ENCODE peak calls at places on chromosomes 13 and 19, in seven cellular contexts. F is tibial nerve; B is Peyer's patch; K is AG04450; A is CD8-positive, alpha-beta T cell; X is H9; J is neural progenitor cell. Y is an unnamed sample. For H3K27me3, the result is how much of the 10 kb centered on the place peaks cover.

GRCh38 chr19:5686647-5687359 is 3.3 kb upstream of the RPL36 start:
- DNase-seq in A (peak), J (peak), K (peak), B (peak), X (peak), F (peak), Y (peak)

GRCh38 chr13:72166102-72166660 is 299.2 kb upstream of the DACH1 start:
- DNase-seq in F (no peak), X (no peak), B (no peak), A (no peak), K (no peak), J (no peak), Y (no peak)

GRCh38 chr13:40061466-40062450 is 406.3 kb downstream of the COG6 start:
- DNase-seq in J (no peak), F (no peak), B (no peak), X (no peak), K (no peak), A (no peak), Y (no peak)

GRCh38 chr13:102945324-102945815 is 99.5 kb downstream of the ERCC5 start:
- DNase-seq in B (no peak), J (no peak), K (no peak), F (no peak), X (no peak), A (no peak), Y (no peak)

GRCh38 chr13:25375727-25376358 is 4.1 kb downstream of the ATP8A2 start:
- DNase-seq in B (no peak), F (no peak), X (peak), J (peak), A (no peak), K (peak), Y (peak)

GRCh38 chr19:31223805-31224534 is 125.3 kb downstream of the TSHZ3 start:
- DNase-seq in K (peak), F (no peak), A (no peak), B (no peak), X (no peak), J (no peak), Y (no peak)

GRCh38 chr19:9709305-9709704 is 34.4 kb upstream of the ZNF562 start:
- DNase-seq in F (no peak), K (no peak), J (no peak), A (no peak), B (no peak), X (no peak), Y (no peak)

GRCh38 chr19:18364826-18365528 is 21.0 kb upstream of the GDF15 start:
- DNase-seq in J (no peak), X (no peak), F (no peak), K (peak), B (no peak), A (no peak), Y (no peak)

GRCh38 chr19:16088351-16088984 is 12.2 kb downstream of the TPM4 start:
- DNase-seq in K (no peak), B (no peak), F (no peak), X (no peak), J (no peak), A (no peak), Y (no peak)

GRCh38 chr19:4744451-4745170 is 21.0 kb upstream of the DPP9 start:
- DNase-seq in F (no peak), K (peak), X (no peak), B (no peak), J (no peak), A (no peak), Y (no peak)

GRCh38 chr19:4094761-4095487 is 28.2 kb upstream of the ZBTB7A start:
- DNase-seq in X (no peak), J (no peak), A (no peak), B (no peak), K (no peak), F (no peak), Y (no peak)

GRCh38 chr19:1365964-1366695 is 17.6 kb upstream of the NDUFS7 start:
- DNase-seq in J (no peak), K (no peak), A (no peak), B (no peak), F (no peak), X (no peak), Y (no peak)

GRCh38 chr13:95246292-95247082 is 54.8 kb downstream of the ABCC4 start:
- DNase-seq in F (no peak), X (no peak), J (no peak), A (no peak), K (no peak), B (no peak), Y (no peak)

GRCh38 chr19:46115396-46116109 is 8.9 kb downstream of the IGFL3 start:
- DNase-seq in K (peak), B (no peak), A (no peak), J (no peak), X (no peak), F (no peak), Y (no peak)

GRCh38 chr13:111864566-111864965 is 202.4 kb upstream of the SOX1 start:
- DNase-seq in B (no peak), X (no peak), F (no peak), A (no peak), J (no peak), K (no peak), Y (no peak)

GRCh38 chr19:30102666-30103065 is 160.6 kb downstream of the URI1 start:
- DNase-seq in X (no peak), F (no peak), K (no peak), J (no peak), B (no peak), A (no peak), Y (no peak)

GRCh38 chr19:14519860-14520407 is 1.7 kb upstream of the DNAJB1 start:
- DNase-seq in A (no peak), X (no peak), B (no peak), K (no peak), F (no peak), J (no peak), Y (no peak)

GRCh38 chr19:33194884-33195710 is 967 bp downstream of the LRP3 start:
- DNase-seq in K (no peak), J (peak), X (no peak), A (no peak), B (no peak), F (no peak), Y (no peak)

GRCh38 chr13:21060063-21060826 is 1.1 kb downstream of the LATS2 start:
- DNase-seq in A (no peak), F (no peak), J (peak), K (no peak), B (no peak), X (no peak), Y (no peak)

GRCh38 chr19:958967-959685 is 25.0 kb upstream of the WDR18 start:
- DNase-seq in B (no peak), J (no peak), F (no peak), K (no peak), X (no peak), A (no peak), Y (no peak)

GRCh38 chr13:39100996-39101751 is 62.9 kb downstream of the NHLRC3 start:
- DNase-seq in A (no peak), K (no peak), X (no peak), F (no peak), B (no peak), J (no peak), Y (no peak)

GRCh38 chr19:53068199-53068598 is 23.7 kb downstream of the ERVV-2 start:
- DNase-seq in J (no peak), B (no peak), K (no peak), X (no peak), A (no peak), F (no peak), Y (no peak)

GRCh38 chr19:43480574-43480973 is 15.2 kb upstream of the LYPD3 start:
- DNase-seq in B (no peak), K (no peak), F (no peak), J (no peak), A (no peak), X (no peak), Y (no peak)

GRCh38 chr19:33866696-33867095 is 70.0 kb downstream of the KCTD15 start:
- DNase-seq in J (no peak), A (no peak), X (no peak), B (no peak), F (no peak), K (no peak), Y (no peak)

GRCh38 chr19:10288662-10289166 is 1.0 kb upstream of the ICAM5 start:
- DNase-seq in X (peak), J (peak), B (no peak), A (no peak), F (no peak), K (no peak), Y (no peak)

GRCh38 chr13:60370343-60370742 is 26.7 kb upstream of the TDRD3 start:
- DNase-seq in B (no peak), X (no peak), J (no peak), A (no peak), F (no peak), K (no peak), Y (no peak)

GRCh38 chr19:48321622-48322591 is 3.4 kb upstream of the EMP3 start:
- DNase-seq in A (peak), J (peak), B (peak), F (peak), X (peak), K (peak), Y (peak)
- TF ChIP-seq CTCF in A (no peak), J (peak), B (no peak), F (no peak), X (peak), K (no peak), Y (no peak)

GRCh38 chr19:35990771-35991730 is 3.9 kb upstream of the SDHAF1 start:
- DNase-seq in A (no peak), B (no peak), X (no peak), F (no peak), J (no peak), K (no peak), Y (no peak)

GRCh38 chr19:35986111-35986510 is 8.9 kb upstream of the SDHAF1 start:
- DNase-seq in J (no peak), A (no peak), X (no peak), B (no peak), F (no peak), K (no peak), Y (no peak)

GRCh38 chr19:35986664-35987570 is 8.1 kb upstream of the SDHAF1 start:
- DNase-seq in A (no peak), B (peak), X (peak), J (peak), K (no peak), F (no peak), Y (peak)

GRCh38 chr19:35987571-35987896 is 7.5 kb upstream of the SDHAF1 start:
- DNase-seq in X (no peak), F (no peak), J (no peak), A (no peak), B (no peak), K (no peak), Y (no peak)

GRCh38 chr19:35988824-35989223 is 6.2 kb upstream of the SDHAF1 start:
- DNase-seq in B (no peak), X (no peak), K (no peak), A (no peak), J (no peak), F (no peak), Y (no peak)
- H3K27ac ChIP-seq in B (no peak), X (no peak), K (no peak), A (no peak), J (no peak), F (no peak), Y (no peak)

DNA sequence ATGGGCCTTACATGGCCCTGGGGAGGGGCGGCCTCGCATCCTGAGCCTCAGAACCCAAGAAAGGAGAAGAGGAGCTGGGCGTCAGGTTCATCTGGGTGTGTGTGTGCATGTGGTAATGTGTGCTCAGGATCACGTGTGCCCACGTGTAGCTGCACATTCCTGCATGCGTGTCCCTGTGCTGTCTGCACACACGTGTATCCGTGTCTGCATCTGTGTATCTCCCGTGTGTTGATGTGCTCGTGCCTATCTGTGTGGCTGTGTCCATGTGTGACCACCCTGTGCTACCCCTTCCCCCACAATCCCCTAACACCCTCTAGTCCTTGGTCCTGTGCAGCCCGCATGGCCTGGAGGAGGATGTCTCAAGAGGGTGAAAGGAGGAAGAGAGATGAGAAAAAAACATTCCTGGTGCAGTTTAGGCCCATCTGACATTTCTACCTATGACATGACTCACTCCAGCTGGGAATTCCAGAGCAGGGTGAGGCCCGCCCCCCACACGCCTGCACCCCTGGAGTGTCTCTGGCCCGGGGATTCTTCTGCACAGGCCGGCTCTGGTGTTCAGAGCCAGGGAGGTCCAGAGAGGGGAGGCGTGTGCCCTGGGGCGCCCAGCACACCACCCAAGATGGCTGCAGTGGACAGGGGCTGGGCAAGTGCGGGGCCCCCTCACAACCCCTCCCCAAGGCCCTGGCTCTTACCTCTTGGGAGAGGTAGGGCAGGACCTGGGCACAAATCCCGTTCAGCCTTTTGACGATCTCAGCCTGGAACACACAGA is 7.1 kb downstream of the TLE5 start:
- DNase-seq in F (no peak), B (no peak), A (no peak), K (no peak), X (no peak), J (no peak), Y (no peak)
- H3K27me3 ChIP-seq in F (under half), B (under half), A (under half), K (under half), X (under half), J (under half), Y (under half)

DNA sequence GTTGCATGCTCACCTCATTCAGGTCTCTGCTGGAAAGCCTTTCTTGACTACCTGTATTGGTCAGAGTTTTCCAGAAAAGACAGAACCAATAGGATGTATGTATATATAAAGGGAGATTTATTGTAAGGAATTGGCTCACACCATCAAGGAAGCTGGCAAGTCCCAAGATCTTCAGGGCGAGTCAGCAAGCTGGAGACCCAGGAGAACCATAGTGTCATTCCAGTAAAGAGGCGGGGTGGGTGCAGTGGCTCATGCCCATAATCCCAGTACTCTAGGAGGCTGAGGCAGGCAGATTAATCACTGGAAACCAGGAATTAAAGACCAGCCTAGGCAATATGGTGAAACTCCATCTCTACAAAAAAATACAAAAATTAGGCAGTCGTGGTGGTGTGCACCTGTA is 30.4 kb upstream of the FARP1 start:
- DNase-seq in F (no peak), K (no peak), X (no peak), A (no peak), B (no peak), J (no peak), Y (no peak)
- TF ChIP-seq CTCF in F (no peak), K (no peak), X (no peak), A (no peak), B (no peak), J (no peak), Y (no peak)

DNA sequence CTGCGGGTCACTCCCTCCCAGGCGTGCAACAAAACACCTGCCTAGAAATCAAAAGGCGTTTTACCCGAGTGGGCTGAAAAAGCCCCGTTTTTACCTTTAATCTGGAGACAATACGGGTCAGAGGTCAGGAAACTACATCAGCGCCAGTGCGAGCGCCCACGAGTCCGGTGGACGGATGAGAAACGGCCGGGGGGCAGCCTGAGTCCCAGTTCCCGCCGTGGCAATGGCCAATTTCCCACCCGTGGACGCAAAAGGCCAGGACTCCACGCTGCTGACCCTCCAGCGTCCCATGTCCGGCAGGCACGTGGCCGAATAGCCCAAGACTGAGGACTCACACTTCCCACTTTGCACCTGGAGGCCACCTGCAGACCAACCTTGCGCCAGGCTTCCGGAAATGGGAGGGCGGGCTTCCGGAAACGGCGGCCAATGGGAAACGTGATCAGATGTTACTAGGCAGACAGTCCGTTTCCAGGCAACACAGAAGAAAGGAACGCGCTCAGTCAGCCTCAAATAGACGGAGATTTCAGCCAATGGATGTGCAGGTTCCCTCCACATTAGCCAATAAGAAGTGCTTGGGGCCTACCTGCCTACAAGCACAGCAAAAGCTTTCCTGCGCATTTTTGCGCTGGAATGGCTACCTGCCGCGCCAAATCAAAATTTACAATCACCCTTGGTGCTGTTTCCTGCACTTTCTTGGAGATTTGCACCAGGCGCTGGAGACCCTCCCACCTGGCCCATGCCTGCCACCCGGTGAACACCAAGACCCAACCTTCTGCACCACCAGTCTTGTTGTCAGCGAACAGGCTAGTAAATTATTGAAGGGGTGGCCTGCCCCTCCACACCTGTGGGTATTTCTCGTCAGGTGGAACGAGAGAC is 47.4 kb downstream of the ZFP14 start:
- DNase-seq in F (peak), J (peak), A (peak), K (peak), B (peak), X (peak), Y (peak)
- H3K27ac ChIP-seq in F (no peak), J (no peak), A (no peak), K (no peak), B (peak), X (no peak), Y (no peak)

GRCh38 chr19:19427302-19427701 is 21.8 kb downstream of the GATAD2A start:
- DNase-seq in F (no peak), B (no peak), J (no peak), A (no peak), K (no peak), X (no peak), Y (no peak)
- H3K27me3 ChIP-seq in F (under half), B (under half), J (under half), A (under half), K (under half), X (under half), Y (under half)

DNA sequence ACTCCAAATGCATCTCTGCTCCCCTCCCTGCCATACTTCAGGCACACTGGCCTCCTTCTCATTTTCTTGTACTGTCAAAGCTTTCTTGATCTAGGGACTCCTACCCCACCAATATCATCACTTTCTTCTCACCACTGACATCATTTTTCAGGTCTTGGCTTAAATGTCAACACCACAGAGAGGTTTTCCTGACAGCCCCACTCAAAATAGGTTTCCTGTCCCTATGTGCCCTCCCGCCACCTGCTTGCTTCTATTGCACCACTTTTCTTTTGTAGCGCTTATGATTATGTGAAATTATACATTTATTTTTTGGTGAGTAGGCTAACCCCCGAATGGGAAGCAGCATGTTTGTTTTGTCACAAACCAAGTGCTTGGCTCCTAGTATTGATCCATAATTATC is 164.6 kb downstream of the NDFIP2 start:
- DNase-seq in F (no peak), X (no peak), B (no peak), K (no peak), A (no peak), J (no peak), Y (no peak)
- TF ChIP-seq CTCF in F (no peak), X (no peak), B (no peak), K (no peak), A (no peak), J (no peak), Y (no peak)

GRCh38 chr13:97414392-97414791 is 19.6 kb upstream of the RAP2A start:
- DNase-seq in B (no peak), F (no peak), J (no peak), A (no peak), K (no peak), X (no peak), Y (no peak)
- H3K27ac ChIP-seq in B (no peak), F (no peak), J (no peak), A (no peak), K (no peak), X (no peak), Y (no peak)